ENCODE peak calls at places on chromosomes 11 and 22, in ten cellular contexts. One of them, this sample, is unnamed.

GRCh38 chr11:26276798-26277424 is 55.0 kb upstream of the ANO3 start:
- DNase-seq in foreskin keratinocyte: peak
- DNase-seq in upper lobe of left lung: no peak
- DNase-seq in heart left ventricle: peak
- DNase-seq in HCT116: peak
- DNase-seq in RWPE2: no peak
- DNase-seq in lower lobe of right lung: no peak
- DNase-seq in transverse colon: peak
- DNase-seq in body of pancreas: peak
- DNase-seq in neuronal stem cell: peak
- DNase-seq in this sample: no peak

GRCh38 chr11:134332189-134332631 is 422 bp downstream of the GLB1L2 start:
- DNase-seq in body of pancreas: peak
- DNase-seq in HCT116: no peak
- DNase-seq in lower lobe of right lung: no peak
- DNase-seq in RWPE2: no peak
- DNase-seq in foreskin keratinocyte: no peak
- DNase-seq in upper lobe of left lung: peak
- DNase-seq in neuronal stem cell: peak
- DNase-seq in transverse colon: peak
- DNase-seq in heart left ventricle: no peak
- DNase-seq in this sample: no peak

GRCh38 chr11:86608251-86608799 is 64.1 kb downstream of the ME3 start:
- DNase-seq in neuronal stem cell: no peak
- DNase-seq in body of pancreas: peak
- DNase-seq in foreskin keratinocyte: peak
- DNase-seq in heart left ventricle: peak
- DNase-seq in HCT116: peak
- DNase-seq in transverse colon: peak
- DNase-seq in upper lobe of left lung: no peak
- DNase-seq in RWPE2: no peak
- DNase-seq in lower lobe of right lung: peak
- DNase-seq in this sample: no peak

GRCh38 chr11:134047586-134047999 is 21.3 kb upstream of the JAM3 start:
- DNase-seq in transverse colon: peak
- DNase-seq in body of pancreas: peak
- DNase-seq in upper lobe of left lung: no peak
- DNase-seq in heart left ventricle: peak
- DNase-seq in lower lobe of right lung: no peak
- DNase-seq in neuronal stem cell: no peak
- DNase-seq in HCT116: no peak
- DNase-seq in RWPE2: peak
- DNase-seq in foreskin keratinocyte: no peak
- DNase-seq in this sample: peak

GRCh38 chr11:106077609-106078517 is at the start of gene AASDHPPT:
- DNase-seq in body of pancreas: peak
- DNase-seq in foreskin keratinocyte: no peak
- DNase-seq in upper lobe of left lung: peak
- DNase-seq in lower lobe of right lung: no peak
- DNase-seq in RWPE2: no peak
- DNase-seq in heart left ventricle: no peak
- DNase-seq in neuronal stem cell: no peak
- DNase-seq in transverse colon: no peak
- DNase-seq in HCT116: peak
- DNase-seq in this sample: no peak

GRCh38 chr11:121696177-121696863 is 243.6 kb upstream of the SORL1-AS1 start:
- DNase-seq in foreskin keratinocyte: peak
- DNase-seq in transverse colon: no peak
- DNase-seq in HCT116: no peak
- DNase-seq in neuronal stem cell: no peak
- DNase-seq in heart left ventricle: peak
- DNase-seq in lower lobe of right lung: no peak
- DNase-seq in upper lobe of left lung: peak
- DNase-seq in body of pancreas: peak
- DNase-seq in RWPE2: no peak
- DNase-seq in this sample: no peak

GRCh38 chr22:25051073-25051472 is 98.6 kb downstream of the KIAA1671 start:
- DNase-seq in upper lobe of left lung: no peak
- DNase-seq in body of pancreas: no peak
- DNase-seq in transverse colon: no peak
- DNase-seq in RWPE2: no peak
- DNase-seq in neuronal stem cell: no peak
- DNase-seq in HCT116: peak
- DNase-seq in heart left ventricle: no peak
- DNase-seq in foreskin keratinocyte: no peak
- DNase-seq in lower lobe of right lung: no peak
- DNase-seq in this sample: no peak

GRCh38 chr11:71949034-71949433 is 20.2 kb downstream of the RNF121 start:
- DNase-seq in transverse colon: no peak
- DNase-seq in HCT116: no peak
- DNase-seq in lower lobe of right lung: no peak
- DNase-seq in body of pancreas: no peak
- DNase-seq in neuronal stem cell: no peak
- DNase-seq in upper lobe of left lung: no peak
- DNase-seq in foreskin keratinocyte: no peak
- DNase-seq in RWPE2: no peak
- DNase-seq in heart left ventricle: no peak
- DNase-seq in this sample: no peak

GRCh38 chr11:124712392-124712791 is 27.4 kb upstream of the NRGN start:
- DNase-seq in foreskin keratinocyte: no peak
- DNase-seq in HCT116: no peak
- DNase-seq in transverse colon: no peak
- DNase-seq in heart left ventricle: no peak
- DNase-seq in lower lobe of right lung: no peak
- DNase-seq in neuronal stem cell: no peak
- DNase-seq in RWPE2: no peak
- DNase-seq in body of pancreas: no peak
- DNase-seq in upper lobe of left lung: no peak
- DNase-seq in this sample: no peak

GRCh38 chr22:16954060-16954403 is 54.0 kb downstream of the GAB4 start:
- DNase-seq in foreskin keratinocyte: no peak
- DNase-seq in heart left ventricle: no peak
- DNase-seq in lower lobe of right lung: no peak
- DNase-seq in HCT116: no peak
- DNase-seq in RWPE2: no peak
- DNase-seq in neuronal stem cell: no peak
- DNase-seq in body of pancreas: no peak
- DNase-seq in upper lobe of left lung: no peak
- DNase-seq in transverse colon: no peak
- DNase-seq in this sample: no peak

GRCh38 chr11:10728779-10729472 is 22.1 kb upstream of the CTR9 start:
- DNase-seq in RWPE2: no peak
- DNase-seq in heart left ventricle: no peak
- DNase-seq in transverse colon: no peak
- DNase-seq in upper lobe of left lung: peak
- DNase-seq in lower lobe of right lung: no peak
- DNase-seq in HCT116: no peak
- DNase-seq in foreskin keratinocyte: no peak
- DNase-seq in neuronal stem cell: peak
- DNase-seq in body of pancreas: no peak
- DNase-seq in this sample: no peak

GRCh38 chr22:46041642-46042041 is 64.7 kb upstream of the WNT7B start:
- DNase-seq in HCT116: no peak
- DNase-seq in foreskin keratinocyte: no peak
- DNase-seq in RWPE2: peak
- DNase-seq in heart left ventricle: peak
- DNase-seq in lower lobe of right lung: peak
- DNase-seq in neuronal stem cell: no peak
- DNase-seq in body of pancreas: peak
- DNase-seq in transverse colon: no peak
- DNase-seq in upper lobe of left lung: no peak
- DNase-seq in this sample: no peak

GRCh38 chr11:71263391-71263790 is 11.0 kb upstream of the SHANK2 start:
- DNase-seq in body of pancreas: no peak
- DNase-seq in neuronal stem cell: no peak
- DNase-seq in foreskin keratinocyte: no peak
- DNase-seq in RWPE2: no peak
- DNase-seq in HCT116: no peak
- DNase-seq in upper lobe of left lung: no peak
- DNase-seq in lower lobe of right lung: no peak
- DNase-seq in heart left ventricle: no peak
- DNase-seq in transverse colon: no peak
- DNase-seq in this sample: no peak

GRCh38 chr22:28027453-28028448 is 108.7 kb upstream of the PITPNB start:
- DNase-seq in heart left ventricle: peak
- DNase-seq in RWPE2: no peak
- DNase-seq in body of pancreas: no peak
- DNase-seq in foreskin keratinocyte: no peak
- DNase-seq in upper lobe of left lung: no peak
- DNase-seq in lower lobe of right lung: no peak
- DNase-seq in transverse colon: no peak
- DNase-seq in neuronal stem cell: no peak
- DNase-seq in HCT116: no peak
- DNase-seq in this sample: no peak

DNA sequence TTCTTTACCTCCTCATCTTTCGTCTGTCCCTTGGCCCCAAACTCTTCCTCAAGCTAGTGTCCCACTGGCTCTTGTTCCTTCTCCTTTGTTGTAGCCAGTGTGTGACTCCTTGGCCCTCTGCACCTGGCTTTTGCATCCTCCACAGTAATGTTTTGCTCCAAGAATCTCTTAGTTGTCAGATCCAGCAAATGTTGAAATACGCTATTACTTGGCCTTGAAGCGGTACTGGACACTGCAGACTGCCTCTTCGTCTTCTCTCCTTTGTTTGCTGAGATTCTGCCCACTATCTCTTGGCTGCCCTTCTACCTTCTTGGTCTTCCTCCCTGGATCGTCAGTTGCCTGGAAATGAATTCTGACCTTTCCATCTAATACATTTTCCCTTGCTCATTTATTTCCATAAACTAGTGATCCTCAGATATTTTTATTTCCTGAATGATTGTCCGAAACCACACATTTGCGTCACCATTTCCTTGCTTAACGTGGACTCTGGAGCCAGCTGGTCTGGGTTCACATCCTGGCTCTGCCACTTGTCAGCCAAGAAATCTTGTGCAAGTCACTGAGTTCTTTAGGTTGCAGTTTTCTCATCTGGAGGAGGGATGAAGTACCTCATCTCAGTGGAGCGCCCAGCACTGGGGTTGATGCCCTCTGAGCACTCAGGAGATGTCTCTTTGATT is 113.6 kb downstream of the LDLRAD3 start:
- DNase-seq in heart left ventricle: peak
- DNase-seq in RWPE2: no peak
- DNase-seq in foreskin keratinocyte: no peak
- DNase-seq in body of pancreas: peak
- DNase-seq in upper lobe of left lung: no peak
- DNase-seq in lower lobe of right lung: no peak
- DNase-seq in transverse colon: peak
- DNase-seq in HCT116: no peak
- DNase-seq in neuronal stem cell: no peak
- DNase-seq in this sample: no peak
- H3K27ac ChIP-seq in heart left ventricle: no peak
- H3K27ac ChIP-seq in RWPE2: no peak
- H3K27ac ChIP-seq in foreskin keratinocyte: no peak
- H3K27ac ChIP-seq in body of pancreas: peak
- H3K27ac ChIP-seq in upper lobe of left lung: no peak
- H3K27ac ChIP-seq in lower lobe of right lung: no peak
- H3K27ac ChIP-seq in transverse colon: no peak
- H3K27ac ChIP-seq in HCT116: no peak
- H3K27ac ChIP-seq in neuronal stem cell: no peak
- H3K27ac ChIP-seq in this sample: no peak

DNA sequence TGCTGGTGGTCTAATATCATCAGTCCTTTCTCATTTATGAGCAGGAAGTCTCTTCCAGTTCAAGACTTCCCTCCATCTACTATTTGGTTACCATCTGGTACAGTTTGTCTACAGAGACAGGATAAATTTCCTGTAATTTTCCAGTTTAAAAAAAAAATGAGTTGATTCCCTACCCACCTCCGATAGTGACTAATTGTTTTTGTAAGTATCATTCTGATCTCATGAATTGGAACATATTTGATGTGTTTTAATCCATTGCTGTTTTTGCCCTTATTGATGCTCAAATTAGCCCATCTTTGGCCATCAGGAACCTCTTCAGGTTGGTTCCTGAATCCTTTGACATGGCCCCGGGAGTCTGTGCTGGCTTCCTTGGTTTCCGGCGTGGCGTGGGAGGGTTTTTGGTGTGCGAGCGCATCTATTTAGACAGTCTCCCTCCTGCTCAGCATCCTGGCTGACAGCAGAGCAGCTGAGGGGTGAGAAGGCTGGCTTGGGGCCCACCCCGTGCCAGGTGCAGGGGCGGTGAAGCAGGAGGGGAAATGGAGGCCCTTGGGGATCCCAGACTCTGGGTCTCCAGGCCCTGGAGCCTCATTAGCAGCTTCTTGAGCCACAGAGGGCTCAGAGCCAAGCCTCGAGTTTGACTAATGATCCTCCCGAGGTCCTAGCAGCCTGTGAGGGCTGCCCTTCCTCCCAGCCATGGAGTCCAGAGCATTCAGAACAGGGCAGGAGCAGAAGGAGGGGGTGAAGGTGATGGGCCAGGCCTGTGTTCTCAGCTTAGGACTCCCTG is 6.8 kb downstream of the OMP start:
- DNase-seq in upper lobe of left lung: no peak
- DNase-seq in RWPE2: no peak
- DNase-seq in foreskin keratinocyte: no peak
- DNase-seq in lower lobe of right lung: no peak
- DNase-seq in heart left ventricle: no peak
- DNase-seq in HCT116: no peak
- DNase-seq in body of pancreas: no peak
- DNase-seq in transverse colon: no peak
- DNase-seq in neuronal stem cell: no peak
- DNase-seq in this sample: no peak
- H3K27ac ChIP-seq in upper lobe of left lung: no peak
- H3K27ac ChIP-seq in RWPE2: no peak
- H3K27ac ChIP-seq in foreskin keratinocyte: no peak
- H3K27ac ChIP-seq in lower lobe of right lung: no peak
- H3K27ac ChIP-seq in heart left ventricle: no peak
- H3K27ac ChIP-seq in HCT116: peak
- H3K27ac ChIP-seq in body of pancreas: no peak
- H3K27ac ChIP-seq in transverse colon: no peak
- H3K27ac ChIP-seq in neuronal stem cell: no peak
- H3K27ac ChIP-seq in this sample: no peak

GRCh38 chr11:69355346-69355940 is 61.5 kb downstream of the MYEOV start:
- DNase-seq in HCT116: no peak
- DNase-seq in heart left ventricle: no peak
- DNase-seq in lower lobe of right lung: peak
- DNase-seq in foreskin keratinocyte: no peak
- DNase-seq in neuronal stem cell: no peak
- DNase-seq in body of pancreas: no peak
- DNase-seq in transverse colon: no peak
- DNase-seq in upper lobe of left lung: no peak
- DNase-seq in RWPE2: no peak
- DNase-seq in this sample: no peak
- H3K27ac ChIP-seq in HCT116: no peak
- H3K27ac ChIP-seq in heart left ventricle: no peak
- H3K27ac ChIP-seq in lower lobe of right lung: no peak
- H3K27ac ChIP-seq in foreskin keratinocyte: no peak
- H3K27ac ChIP-seq in neuronal stem cell: no peak
- H3K27ac ChIP-seq in body of pancreas: no peak
- H3K27ac ChIP-seq in transverse colon: no peak
- H3K27ac ChIP-seq in upper lobe of left lung: no peak
- H3K27ac ChIP-seq in RWPE2: no peak
- H3K27ac ChIP-seq in this sample: no peak

DNA sequence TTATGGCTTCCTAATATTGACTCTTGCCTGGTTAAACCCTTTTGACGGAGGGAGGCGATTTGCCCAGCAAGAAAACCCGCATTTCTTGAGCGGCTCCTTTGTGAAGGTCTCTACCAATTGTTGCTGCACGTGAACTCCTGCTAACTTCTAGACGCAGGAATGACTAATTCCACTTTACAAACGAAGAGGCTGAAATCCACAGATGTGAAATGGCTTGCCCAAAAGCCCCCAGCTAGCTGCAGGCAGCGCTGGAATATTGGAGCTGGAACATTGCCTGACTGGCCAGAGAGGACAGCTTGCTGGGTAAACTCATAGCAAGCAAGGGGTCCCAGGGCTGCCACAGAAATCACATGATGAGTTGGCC is 542 bp downstream of the GCAT start:
- DNase-seq in lower lobe of right lung: no peak
- DNase-seq in foreskin keratinocyte: peak
- DNase-seq in heart left ventricle: no peak
- DNase-seq in body of pancreas: no peak
- DNase-seq in transverse colon: no peak
- DNase-seq in RWPE2: no peak
- DNase-seq in neuronal stem cell: no peak
- DNase-seq in HCT116: no peak
- DNase-seq in upper lobe of left lung: no peak
- DNase-seq in this sample: no peak
- H3K27ac ChIP-seq in lower lobe of right lung: peak
- H3K27ac ChIP-seq in foreskin keratinocyte: no peak
- H3K27ac ChIP-seq in heart left ventricle: no peak
- H3K27ac ChIP-seq in body of pancreas: peak
- H3K27ac ChIP-seq in transverse colon: peak
- H3K27ac ChIP-seq in RWPE2: peak
- H3K27ac ChIP-seq in neuronal stem cell: no peak
- H3K27ac ChIP-seq in HCT116: peak
- H3K27ac ChIP-seq in upper lobe of left lung: peak
- H3K27ac ChIP-seq in this sample: peak

This sample was measured in thoracic aorta.